ENCODE peak calls at places on chromosomes 5 and 9, in nine cellular contexts. One of them, this sample, is unnamed. For H3K4me1, the result is how much of the 10 kb centered on the place peaks cover.

GRCh38 chr5:44887722-44888121 is 79.0 kb downstream of the MRPS30 start:
- DNase-seq in GM23338: no peak
- DNase-seq in HCT116: no peak
- DNase-seq in MM.1S: no peak
- DNase-seq in GM23248: no peak
- DNase-seq in hepatocyte: no peak
- DNase-seq in PC-3: no peak
- DNase-seq in OCI-LY7: no peak
- DNase-seq in SK-N-SH: no peak
- DNase-seq in this sample: no peak

GRCh38 chr5:1035421-1036405 is 27.1 kb downstream of the NKD2 start:
- DNase-seq in GM23338: no peak
- DNase-seq in HCT116: no peak
- DNase-seq in MM.1S: no peak
- DNase-seq in GM23248: no peak
- DNase-seq in hepatocyte: no peak
- DNase-seq in PC-3: no peak
- DNase-seq in OCI-LY7: no peak
- DNase-seq in SK-N-SH: peak
- DNase-seq in this sample: no peak

GRCh38 chr5:58582004-58582403 is 871 bp upstream of the RAB3C start:
- DNase-seq in GM23338: peak
- DNase-seq in HCT116: no peak
- DNase-seq in MM.1S: no peak
- DNase-seq in GM23248: no peak
- DNase-seq in hepatocyte: peak
- DNase-seq in PC-3: no peak
- DNase-seq in OCI-LY7: no peak
- DNase-seq in SK-N-SH: peak
- DNase-seq in this sample: peak

GRCh38 chr5:124337996-124338395 is 408.4 kb downstream of the ZNF608 start:
- DNase-seq in GM23338: no peak
- DNase-seq in HCT116: no peak
- DNase-seq in MM.1S: no peak
- DNase-seq in GM23248: no peak
- DNase-seq in hepatocyte: no peak
- DNase-seq in PC-3: no peak
- DNase-seq in OCI-LY7: no peak
- DNase-seq in SK-N-SH: no peak
- DNase-seq in this sample: no peak

GRCh38 chr9:18473551-18474279 is at the start of gene ADAMTSL1:
- DNase-seq in GM23338: peak
- DNase-seq in HCT116: no peak
- DNase-seq in MM.1S: no peak
- DNase-seq in GM23248: peak
- DNase-seq in hepatocyte: peak
- DNase-seq in PC-3: no peak
- DNase-seq in OCI-LY7: no peak
- DNase-seq in SK-N-SH: peak
- DNase-seq in this sample: peak

GRCh38 chr9:99356512-99356971 is 134.5 kb downstream of the SEC61B start:
- DNase-seq in GM23338: no peak
- DNase-seq in HCT116: no peak
- DNase-seq in MM.1S: no peak
- DNase-seq in GM23248: peak
- DNase-seq in hepatocyte: no peak
- DNase-seq in PC-3: no peak
- DNase-seq in OCI-LY7: no peak
- DNase-seq in SK-N-SH: no peak
- DNase-seq in this sample: no peak

GRCh38 chr5:75265731-75266130 is 29.1 kb upstream of the ANKRD31 start:
- DNase-seq in GM23338: peak
- DNase-seq in HCT116: peak
- DNase-seq in MM.1S: peak
- DNase-seq in GM23248: peak
- DNase-seq in hepatocyte: peak
- DNase-seq in PC-3: peak
- DNase-seq in OCI-LY7: peak
- DNase-seq in SK-N-SH: peak
- DNase-seq in this sample: peak

GRCh38 chr5:139659673-139660072 is 11.5 kb downstream of the CXXC5 start:
- DNase-seq in GM23338: peak
- DNase-seq in HCT116: no peak
- DNase-seq in MM.1S: no peak
- DNase-seq in GM23248: peak
- DNase-seq in hepatocyte: no peak
- DNase-seq in PC-3: no peak
- DNase-seq in OCI-LY7: no peak
- DNase-seq in SK-N-SH: no peak
- DNase-seq in this sample: peak

GRCh38 chr5:57447656-57448055 is 35.0 kb downstream of the ACTBL2 start:
- DNase-seq in GM23338: no peak
- DNase-seq in HCT116: no peak
- DNase-seq in MM.1S: no peak
- DNase-seq in GM23248: peak
- DNase-seq in hepatocyte: no peak
- DNase-seq in PC-3: no peak
- DNase-seq in OCI-LY7: no peak
- DNase-seq in SK-N-SH: no peak
- DNase-seq in this sample: no peak

GRCh38 chr5:131413605-131414559 is 150.0 kb downstream of the CDC42SE2 start:
- DNase-seq in GM23338: no peak
- DNase-seq in HCT116: no peak
- DNase-seq in MM.1S: peak
- DNase-seq in GM23248: no peak
- DNase-seq in hepatocyte: no peak
- DNase-seq in PC-3: no peak
- DNase-seq in OCI-LY7: no peak
- DNase-seq in SK-N-SH: no peak
- DNase-seq in this sample: no peak

GRCh38 chr5:58075907-58076306 is 384.0 kb downstream of the PLK2 start:
- DNase-seq in GM23338: no peak
- DNase-seq in HCT116: no peak
- DNase-seq in MM.1S: no peak
- DNase-seq in GM23248: no peak
- DNase-seq in hepatocyte: no peak
- DNase-seq in PC-3: peak
- DNase-seq in OCI-LY7: no peak
- DNase-seq in SK-N-SH: no peak
- DNase-seq in this sample: no peak

GRCh38 chr5:73338201-73339126 is 110.1 kb downstream of the FOXD1 start:
- DNase-seq in GM23338: peak
- DNase-seq in HCT116: no peak
- DNase-seq in MM.1S: no peak
- DNase-seq in GM23248: peak
- DNase-seq in hepatocyte: no peak
- DNase-seq in PC-3: peak
- DNase-seq in OCI-LY7: no peak
- DNase-seq in SK-N-SH: no peak
- DNase-seq in this sample: no peak

GRCh38 chr5:176985516-176985915 is 21.1 kb downstream of the UIMC1 start:
- DNase-seq in GM23338: no peak
- DNase-seq in HCT116: no peak
- DNase-seq in MM.1S: peak
- DNase-seq in GM23248: no peak
- DNase-seq in hepatocyte: no peak
- DNase-seq in PC-3: no peak
- DNase-seq in OCI-LY7: peak
- DNase-seq in SK-N-SH: no peak
- DNase-seq in this sample: no peak

GRCh38 chr9:96164268-96164683 is 137.7 kb downstream of the HSD17B3 start:
- DNase-seq in GM23338: no peak
- DNase-seq in HCT116: no peak
- DNase-seq in MM.1S: no peak
- DNase-seq in GM23248: no peak
- DNase-seq in hepatocyte: no peak
- DNase-seq in PC-3: no peak
- DNase-seq in OCI-LY7: no peak
- DNase-seq in SK-N-SH: no peak
- DNase-seq in this sample: no peak

GRCh38 chr9:33884856-33885701 is 68.1 kb downstream of the UBE2R2 start:
- DNase-seq in GM23338: no peak
- DNase-seq in HCT116: no peak
- DNase-seq in MM.1S: no peak
- DNase-seq in GM23248: peak
- DNase-seq in hepatocyte: peak
- DNase-seq in PC-3: peak
- DNase-seq in OCI-LY7: no peak
- DNase-seq in SK-N-SH: peak
- DNase-seq in this sample: no peak

GRCh38 chr5:92508271-92508670 is 1072.7 kb downstream of the NR2F1-AS1 start:
- DNase-seq in GM23338: no peak
- DNase-seq in HCT116: no peak
- DNase-seq in MM.1S: no peak
- DNase-seq in GM23248: no peak
- DNase-seq in hepatocyte: no peak
- DNase-seq in PC-3: peak
- DNase-seq in OCI-LY7: no peak
- DNase-seq in SK-N-SH: no peak
- DNase-seq in this sample: no peak

GRCh38 chr9:131330814-131331600 is 41.5 kb downstream of the PLPP7 start:
- DNase-seq in GM23338: peak
- DNase-seq in HCT116: no peak
- DNase-seq in MM.1S: no peak
- DNase-seq in GM23248: no peak
- DNase-seq in hepatocyte: no peak
- DNase-seq in PC-3: no peak
- DNase-seq in OCI-LY7: no peak
- DNase-seq in SK-N-SH: peak
- DNase-seq in this sample: peak

GRCh38 chr9:117156150-117156688 is 258.6 kb downstream of the ASTN2 start:
- DNase-seq in GM23338: no peak
- DNase-seq in HCT116: no peak
- DNase-seq in MM.1S: no peak
- DNase-seq in GM23248: no peak
- DNase-seq in hepatocyte: no peak
- DNase-seq in PC-3: no peak
- DNase-seq in OCI-LY7: no peak
- DNase-seq in SK-N-SH: no peak
- DNase-seq in this sample: no peak

GRCh38 chr9:117149996-117150395 is 264.9 kb downstream of the ASTN2 start:
- DNase-seq in GM23338: no peak
- DNase-seq in HCT116: no peak
- DNase-seq in MM.1S: no peak
- DNase-seq in GM23248: no peak
- DNase-seq in hepatocyte: no peak
- DNase-seq in PC-3: no peak
- DNase-seq in OCI-LY7: no peak
- DNase-seq in SK-N-SH: no peak
- DNase-seq in this sample: no peak

GRCh38 chr9:117156771-117157535 is 257.9 kb downstream of the ASTN2 start:
- DNase-seq in GM23338: no peak
- DNase-seq in HCT116: no peak
- DNase-seq in MM.1S: no peak
- DNase-seq in GM23248: no peak
- DNase-seq in hepatocyte: no peak
- DNase-seq in PC-3: no peak
- DNase-seq in OCI-LY7: no peak
- DNase-seq in SK-N-SH: no peak
- DNase-seq in this sample: no peak

DNA sequence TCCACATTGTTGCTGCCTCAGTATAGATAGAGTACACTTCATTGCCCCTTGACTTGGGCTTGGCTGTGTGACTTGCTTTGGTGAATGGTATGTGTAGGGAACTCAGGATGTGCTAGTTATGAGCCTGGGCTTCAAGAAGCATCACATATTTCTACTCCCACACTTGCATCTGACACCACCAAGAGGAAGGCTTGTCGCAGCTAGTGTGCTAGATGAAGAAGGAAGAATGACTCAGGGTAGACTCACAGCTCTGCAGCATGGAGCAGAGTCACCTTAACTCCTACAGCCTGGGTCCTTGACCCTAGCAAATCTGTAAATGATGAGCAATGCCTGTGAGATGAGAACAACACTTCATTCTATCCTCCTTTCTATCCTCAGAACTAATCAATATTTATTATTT is 261.8 kb downstream of the ASTN2 start:
- DNase-seq in GM23338: no peak
- DNase-seq in HCT116: no peak
- DNase-seq in MM.1S: no peak
- DNase-seq in GM23248: peak
- DNase-seq in hepatocyte: no peak
- DNase-seq in PC-3: peak
- DNase-seq in OCI-LY7: no peak
- DNase-seq in SK-N-SH: no peak
- DNase-seq in this sample: no peak
- H3K4me2 ChIP-seq in GM23338: no peak
- H3K4me2 ChIP-seq in HCT116: no peak
- H3K4me2 ChIP-seq in MM.1S: no peak
- H3K4me2 ChIP-seq in GM23248: no peak
- H3K4me2 ChIP-seq in hepatocyte: no peak
- H3K4me2 ChIP-seq in PC-3: no peak
- H3K4me2 ChIP-seq in OCI-LY7: no peak
- H3K4me2 ChIP-seq in SK-N-SH: no peak
- H3K4me2 ChIP-seq in this sample: no peak

GRCh38 chr9:136095495-136096058 is 488 bp upstream of the NACC2 start:
- DNase-seq in GM23338: no peak
- DNase-seq in HCT116: no peak
- DNase-seq in MM.1S: no peak
- DNase-seq in GM23248: peak
- DNase-seq in hepatocyte: peak
- DNase-seq in PC-3: peak
- DNase-seq in OCI-LY7: no peak
- DNase-seq in SK-N-SH: peak
- DNase-seq in this sample: peak
- TF ChIP-seq EZH2phosphoT487 in GM23338: no peak
- TF ChIP-seq EZH2phosphoT487 in HCT116: no peak
- TF ChIP-seq EZH2phosphoT487 in MM.1S: no peak
- TF ChIP-seq EZH2phosphoT487 in GM23248: no peak
- TF ChIP-seq EZH2phosphoT487 in hepatocyte: no peak
- TF ChIP-seq EZH2phosphoT487 in PC-3: no peak
- TF ChIP-seq EZH2phosphoT487 in OCI-LY7: no peak
- TF ChIP-seq EZH2phosphoT487 in SK-N-SH: no peak
- TF ChIP-seq EZH2phosphoT487 in this sample: no peak

DNA sequence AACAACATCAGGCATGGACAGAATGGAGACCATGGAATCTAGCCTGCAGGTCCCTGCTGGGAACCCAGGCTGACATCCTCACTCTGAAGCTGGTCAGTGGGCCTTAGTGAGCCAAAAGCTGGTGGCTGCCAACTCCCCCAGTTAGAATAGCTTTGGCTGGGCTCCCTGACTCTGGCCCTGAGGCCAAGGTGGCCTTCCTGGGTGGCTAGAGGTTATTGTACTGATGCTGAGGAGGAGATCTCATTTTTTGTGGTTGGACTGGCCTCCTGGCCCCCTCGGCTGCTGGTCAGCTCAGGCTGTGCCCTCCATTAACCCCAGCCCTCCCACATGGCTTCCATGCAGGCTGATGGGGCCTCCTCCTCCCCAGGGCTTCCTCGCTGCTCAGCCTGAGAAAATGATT is 101.2 kb upstream of the PANK3 start:
- DNase-seq in GM23338: no peak
- DNase-seq in HCT116: no peak
- DNase-seq in MM.1S: no peak
- DNase-seq in GM23248: no peak
- DNase-seq in hepatocyte: no peak
- DNase-seq in PC-3: no peak
- DNase-seq in OCI-LY7: no peak
- DNase-seq in SK-N-SH: no peak
- DNase-seq in this sample: no peak
- H3K4me1 ChIP-seq in GM23338: under half
- H3K4me1 ChIP-seq in HCT116: under half
- H3K4me1 ChIP-seq in MM.1S: under half
- H3K4me1 ChIP-seq in GM23248: under half
- H3K4me1 ChIP-seq in hepatocyte: under half
- H3K4me1 ChIP-seq in PC-3: under half
- H3K4me1 ChIP-seq in OCI-LY7: under half
- H3K4me1 ChIP-seq in SK-N-SH: under half
- H3K4me1 ChIP-seq in this sample: under half

GRCh38 chr9:36298566-36298965 is 40.3 kb upstream of the GNE start:
- DNase-seq in GM23338: no peak
- DNase-seq in HCT116: no peak
- DNase-seq in MM.1S: no peak
- DNase-seq in GM23248: peak
- DNase-seq in hepatocyte: no peak
- DNase-seq in PC-3: no peak
- DNase-seq in OCI-LY7: no peak
- DNase-seq in SK-N-SH: no peak
- DNase-seq in this sample: no peak
- H3K4me2 ChIP-seq in GM23338: no peak
- H3K4me2 ChIP-seq in HCT116: no peak
- H3K4me2 ChIP-seq in MM.1S: no peak
- H3K4me2 ChIP-seq in GM23248: no peak
- H3K4me2 ChIP-seq in hepatocyte: no peak
- H3K4me2 ChIP-seq in PC-3: no peak
- H3K4me2 ChIP-seq in OCI-LY7: no peak
- H3K4me2 ChIP-seq in SK-N-SH: no peak
- H3K4me2 ChIP-seq in this sample: no peak